ENCODE peak calls at places on chromosomes 13 and 19, in nine cellular contexts. P is epithelial cell of esophagus; U is stimulated activated CD4-positive, alpha-beta T cell treated with anti-CD3 and anti-CD28 coated beads, Interleukin-4, amount 100 ng/mL, for 1 hour; Z is H1; Y is AG08396; S is adrenal gland; L is substantia nigra; D is heart left ventricle; E is dorsolateral prefrontal cortex. R is an unnamed sample.

GRCh38 chr19:55206664-55207500 is 2.4 kb downstream of the PTPRH start:
- DNase-seq in P (peak), U (peak), Z (peak), Y (peak), S (peak), L (peak), D (peak), E (no peak), R (peak)

GRCh38 chr19:2275588-2276428 is 6.2 kb downstream of the PEAK3 start:
- DNase-seq in P (no peak), U (no peak), Z (no peak), Y (no peak), S (peak), L (no peak), D (no peak), E (no peak), R (no peak)

GRCh38 chr19:7901337-7901736 is 2.3 kb upstream of the MAP2K7 start:
- DNase-seq in P (no peak), U (no peak), Z (no peak), Y (no peak), S (no peak), L (no peak), D (no peak), E (no peak), R (no peak)

GRCh38 chr19:39599116-39599515 is 3.2 kb upstream of the LGALS13 start:
- DNase-seq in P (peak), U (peak), Z (peak), Y (peak), S (no peak), L (no peak), D (no peak), E (no peak), R (no peak)

GRCh38 chr19:17564783-17565182 is 9.3 kb downstream of the COLGALT1 start:
- DNase-seq in P (no peak), U (no peak), Z (no peak), Y (no peak), S (no peak), L (no peak), D (no peak), E (no peak), R (no peak)

GRCh38 chr19:49116544-49116943 is 2.4 kb downstream of the LIN7B start:
- DNase-seq in P (no peak), U (no peak), Z (no peak), Y (no peak), S (peak), L (no peak), D (no peak), E (no peak), R (no peak)

GRCh38 chr13:68261105-68261504 is 1031.0 kb upstream of the PCDH9 start:
- DNase-seq in P (peak), U (no peak), Z (peak), Y (no peak), S (no peak), L (no peak), D (no peak), E (no peak), R (no peak)

GRCh38 chr19:13796301-13797057 is 1.2 kb downstream of the ZSWIM4 start:
- DNase-seq in P (peak), U (no peak), Z (peak), Y (peak), S (peak), L (no peak), D (peak), E (no peak), R (peak)

GRCh38 chr19:39308531-39309304 is 11.9 kb downstream of the LRFN1 start:
- DNase-seq in P (peak), U (no peak), Z (peak), Y (no peak), S (no peak), L (no peak), D (no peak), E (no peak), R (no peak)